ENCODE peak calls at places on chromosomes 5 and 9, in eight cellular contexts. J, E, S, A, Q, R, N and B are unnamed samples. For H3K4me1, the result is how much of the 10 kb centered on the place peaks cover.

GRCh38 chr9:127756233-127756632 is 21.1 kb upstream of the TOR2A start:
- DNase-seq in S (no peak), A (no peak), E (no peak), N (no peak), R (no peak), Q (no peak), J (no peak), B (no peak)

GRCh38 chr5:39464096-39464495 is 39.3 kb upstream of the DAB2 start:
- DNase-seq in E (no peak), J (no peak), A (no peak), N (no peak), R (no peak), S (no peak), Q (no peak), B (no peak)

GRCh38 chr5:37717613-37718431 is 122.0 kb downstream of the GDNF start:
- DNase-seq in A (peak), S (peak), R (peak), J (peak), E (peak), Q (no peak), N (peak), B (no peak)

GRCh38 chr5:17796757-17797398 is 162.6 kb downstream of the TAF11L14 start:
- DNase-seq in N (no peak), S (no peak), Q (no peak), J (no peak), E (no peak), R (no peak), A (no peak), B (no peak)

GRCh38 chr5:55052383-55052931 is 28.4 kb downstream of the GZMK start:
- DNase-seq in J (no peak), N (no peak), A (no peak), E (peak), S (no peak), R (no peak), Q (no peak), B (no peak)

GRCh38 chr5:180027449-180028089 is 44.0 kb downstream of the RNF130 start:
- DNase-seq in A (no peak), J (no peak), S (no peak), Q (no peak), E (no peak), N (no peak), R (no peak), B (no peak)

GRCh38 chr5:38051711-38052508 is 206.4 kb upstream of the EGFLAM start:
- DNase-seq in A (no peak), Q (no peak), S (no peak), R (peak), N (no peak), J (no peak), E (no peak), B (no peak)

GRCh38 chr9:103514767-103515166 is 519.6 kb downstream of the CYLC2 start:
- DNase-seq in A (no peak), E (no peak), N (no peak), S (no peak), J (no peak), R (no peak), Q (no peak), B (no peak)

GRCh38 chr5:66860199-66860975 is 264.2 kb downstream of the MAST4 start:
- DNase-seq in S (no peak), J (no peak), E (no peak), Q (no peak), R (peak), A (no peak), N (no peak), B (no peak)

GRCh38 chr9:95021166-95021886 is 294.8 kb downstream of the AOPEP start:
- DNase-seq in A (no peak), S (no peak), Q (no peak), N (no peak), E (no peak), J (no peak), R (no peak), B (no peak)

GRCh38 chr5:157219491-157220271 is 39.0 kb downstream of the ITK start:
- DNase-seq in S (no peak), E (no peak), N (no peak), R (no peak), Q (no peak), A (no peak), J (no peak), B (peak)

GRCh38 chr9:17246770-17247169 is 111.9 kb downstream of the CNTLN start:
- DNase-seq in E (no peak), S (no peak), N (no peak), Q (no peak), A (no peak), J (no peak), R (peak), B (no peak)

GRCh38 chr9:115058684-115059315 is 59.2 kb downstream of the TNC start:
- DNase-seq in S (no peak), J (no peak), E (peak), R (no peak), A (no peak), N (no peak), Q (peak), B (no peak)

GRCh38 chr9:109918359-109919163 is 138.6 kb downstream of the PALM2AKAP2 start:
- DNase-seq in Q (no peak), N (no peak), E (no peak), J (no peak), A (no peak), R (no peak), S (no peak), B (no peak)

GRCh38 chr5:99320461-99320860 is 391.7 kb upstream of the CHD1 start:
- DNase-seq in S (no peak), N (no peak), A (no peak), J (no peak), Q (no peak), R (peak), E (no peak), B (no peak)

GRCh38 chr5:127002390-127002789 is 28.0 kb downstream of the MARCHF3 start:
- DNase-seq in A (no peak), J (no peak), Q (no peak), N (no peak), E (peak), R (peak), S (no peak), B (no peak)

GRCh38 chr9:76810377-76810957 is 46.2 kb downstream of the PCA3 start:
- DNase-seq in J (peak), N (no peak), Q (no peak), A (peak), R (peak), E (peak), S (peak), B (no peak)

GRCh38 chr9:7216004-7216821 is 458.4 kb downstream of the KDM4C start:
- DNase-seq in R (peak), Q (no peak), N (no peak), E (peak), J (no peak), A (no peak), S (no peak), B (no peak)

GRCh38 chr9:77912895-77913693 is 118.5 kb downstream of the GNAQ start:
- DNase-seq in J (no peak), S (no peak), A (no peak), R (no peak), N (no peak), E (peak), Q (no peak), B (no peak)

GRCh38 chr5:175654346-175654745 is 3.5 kb upstream of the HRH2 start:
- DNase-seq in A (no peak), N (no peak), Q (no peak), S (no peak), R (no peak), J (no peak), E (no peak), B (no peak)

GRCh38 chr9:73807956-73808355 is 656.3 kb downstream of the ANXA1 start:
- DNase-seq in S (no peak), Q (no peak), A (no peak), E (no peak), R (no peak), N (no peak), J (no peak), B (no peak)

GRCh38 chr9:106075991-106076390 is 381.6 kb downstream of the TMEM38B start:
- DNase-seq in J (no peak), S (no peak), R (no peak), Q (no peak), E (peak), N (no peak), A (no peak), B (no peak)

GRCh38 chr5:115850771-115851416 is 9.2 kb downstream of the AP3S1 start:
- DNase-seq in R (no peak), S (no peak), Q (no peak), J (no peak), N (no peak), E (peak), A (no peak), B (no peak)

GRCh38 chr5:133967715-133968056 is 739 bp downstream of the C5orf15 start:
- DNase-seq in S (no peak), J (no peak), R (peak), N (no peak), Q (no peak), E (peak), A (no peak), B (no peak)

GRCh38 chr5:146878471-146879172 is at the start of gene PPP2R2B:
- DNase-seq in Q (peak), E (peak), R (peak), N (peak), A (peak), J (peak), S (peak), B (peak)

GRCh38 chr5:92429642-92430041 is 1046.5 kb upstream of the ARRDC3 start:
- DNase-seq in N (no peak), R (no peak), J (no peak), Q (no peak), S (no peak), E (no peak), A (no peak), B (no peak)

GRCh38 chr9:83955985-83956287 is 24.1 kb downstream of the HNRNPK start:
- DNase-seq in Q (no peak), S (no peak), E (no peak), N (no peak), A (no peak), J (no peak), R (no peak), B (no peak)

GRCh38 chr9:22401671-22402070 is 45.0 kb upstream of the DMRTA1 start:
- DNase-seq in Q (no peak), N (no peak), S (no peak), R (no peak), J (no peak), A (no peak), E (no peak), B (no peak)

GRCh38 chr5:135829681-135830383 is 4.6 kb upstream of the SLC25A48 start:
- DNase-seq in S (peak), R (peak), Q (peak), A (peak), E (peak), N (peak), J (peak), B (peak)

GRCh38 chr5:136147632-136148031 is 15.0 kb downstream of the SMAD5 start:
- DNase-seq in E (no peak), J (no peak), A (no peak), S (no peak), Q (no peak), R (no peak), N (no peak), B (no peak)

GRCh38 chr5:143707797-143708196 is 104.2 kb upstream of the HMHB1 start:
- DNase-seq in N (no peak), A (no peak), E (no peak), Q (no peak), S (no peak), R (no peak), J (no peak), B (no peak)

GRCh38 chr5:65862384-65862783 is 64.0 kb upstream of the ERBIN start:
- DNase-seq in N (no peak), E (peak), R (no peak), J (no peak), Q (no peak), A (no peak), S (no peak), B (no peak)

GRCh38 chr5:117261948-117262606 is 687.5 kb upstream of the SEMA6A start:
- DNase-seq in E (no peak), A (no peak), J (no peak), R (no peak), S (no peak), Q (no peak), N (no peak), B (no peak)

GRCh38 chr5:61933787-61934626 is 372.0 kb upstream of the KIF2A start:
- DNase-seq in J (peak), A (peak), Q (no peak), E (peak), R (peak), N (peak), S (peak), B (no peak)

GRCh38 chr5:177366528-177367322 is 9.0 kb downstream of the RGS14 start:
- DNase-seq in R (peak), J (peak), N (peak), Q (peak), A (peak), S (peak), E (peak), B (no peak)
- H3K4me3 ChIP-seq in R (peak), J (peak), N (peak), Q (peak), A (peak), S (peak), E (peak), B (no peak)

GRCh38 chr5:80245986-80246781 is 9.7 kb downstream of the SERINC5 start:
- DNase-seq in R (peak), Q (no peak), S (no peak), J (no peak), N (no peak), E (peak), A (no peak), B (no peak)
- H3K4me1 ChIP-seq in R (under half), Q (under half), S (under half), J (under half), N (under half), E (under half), A (under half), B (under half)

GRCh38 chr5:160312960-160313734 is 783 bp upstream of the CCNJL start:
- DNase-seq in Q (no peak), E (no peak), A (no peak), N (no peak), S (no peak), R (no peak), J (no peak), B (no peak)
- H3K27ac ChIP-seq in Q (peak), E (no peak), A (no peak), N (peak), S (peak), R (no peak), J (no peak), B (no peak)

GRCh38 chr9:131404987-131405386 is 11.1 kb downstream of the PRRC2B start:
- DNase-seq in A (no peak), R (no peak), Q (no peak), N (no peak), J (no peak), S (no peak), E (no peak), B (no peak)

GRCh38 chr9:131403493-131403773 is 9.5 kb downstream of the PRRC2B start:
- DNase-seq in E (no peak), N (no peak), Q (no peak), J (no peak), S (no peak), A (no peak), R (no peak), B (no peak)

GRCh38 chr9:131402073-131402472 is 8.2 kb downstream of the PRRC2B start:
- DNase-seq in S (no peak), R (no peak), Q (no peak), A (no peak), E (peak), N (no peak), J (no peak), B (no peak)

GRCh38 chr9:131404581-131404980 is 10.7 kb downstream of the PRRC2B start:
- DNase-seq in Q (no peak), S (no peak), R (no peak), N (no peak), E (peak), J (no peak), A (no peak), B (no peak)

GRCh38 chr9:131402738-131403492 is 9.0 kb downstream of the PRRC2B start:
- DNase-seq in A (no peak), N (peak), S (peak), R (no peak), E (peak), J (peak), Q (peak), B (no peak)
- H3K4me3 ChIP-seq in A (no peak), N (peak), S (no peak), R (no peak), E (no peak), J (no peak), Q (peak), B (peak)

GRCh38 chr9:93468763-93469456 is 15.5 kb upstream of the FAM120AOS start:
- DNase-seq in N (no peak), A (peak), Q (no peak), S (peak), E (peak), R (peak), J (no peak), B (no peak)

GRCh38 chr9:93467062-93467416 is 13.7 kb upstream of the FAM120AOS start:
- DNase-seq in J (no peak), Q (no peak), E (no peak), S (no peak), R (no peak), A (no peak), N (no peak), B (no peak)

GRCh38 chr9:93466416-93467061 is 13.2 kb upstream of the FAM120AOS start:
- DNase-seq in A (no peak), J (no peak), E (no peak), S (no peak), Q (no peak), R (no peak), N (no peak), B (no peak)

GRCh38 chr9:93465853-93466252 is 12.5 kb upstream of the FAM120AOS start:
- DNase-seq in A (no peak), N (no peak), Q (no peak), R (no peak), S (no peak), E (no peak), J (peak), B (no peak)

DNA sequence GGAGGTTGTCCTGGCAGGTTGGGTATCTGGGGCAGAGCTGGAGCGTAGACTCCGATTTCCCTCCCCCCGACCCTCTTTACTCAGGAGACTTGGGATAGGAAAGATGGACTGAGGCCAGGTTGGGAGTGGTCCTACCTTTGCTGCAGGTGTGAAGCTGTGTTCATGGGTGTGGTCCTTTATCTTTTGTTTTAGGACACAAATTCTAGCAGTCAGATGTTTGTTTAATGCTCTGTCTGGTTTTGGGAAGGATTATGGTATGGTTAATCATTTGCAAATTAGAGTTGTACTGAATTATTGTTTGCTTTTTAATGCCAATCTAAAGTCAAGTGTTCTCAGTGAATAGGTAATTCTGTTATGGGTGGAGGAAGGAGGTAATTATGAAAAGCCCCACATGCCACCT is 14.1 kb upstream of the FAM120AOS start:
- DNase-seq in Q (no peak), S (no peak), N (no peak), A (no peak), R (no peak), J (no peak), E (no peak), B (no peak)
- H3K4me1 ChIP-seq in Q (under half), S (under half), N (under half), A (under half), R (under half), J (under half), E (under half), B (half or more)

GRCh38 chr5:142390303-142390840 is 65.6 kb upstream of the SPRY4 start:
- DNase-seq in J (no peak), A (no peak), R (no peak), E (no peak), Q (no peak), S (no peak), N (no peak), B (no peak)
- H3K27ac ChIP-seq in J (no peak), A (no peak), R (peak), E (peak), Q (no peak), S (peak), N (no peak), B (no peak)

DNA sequence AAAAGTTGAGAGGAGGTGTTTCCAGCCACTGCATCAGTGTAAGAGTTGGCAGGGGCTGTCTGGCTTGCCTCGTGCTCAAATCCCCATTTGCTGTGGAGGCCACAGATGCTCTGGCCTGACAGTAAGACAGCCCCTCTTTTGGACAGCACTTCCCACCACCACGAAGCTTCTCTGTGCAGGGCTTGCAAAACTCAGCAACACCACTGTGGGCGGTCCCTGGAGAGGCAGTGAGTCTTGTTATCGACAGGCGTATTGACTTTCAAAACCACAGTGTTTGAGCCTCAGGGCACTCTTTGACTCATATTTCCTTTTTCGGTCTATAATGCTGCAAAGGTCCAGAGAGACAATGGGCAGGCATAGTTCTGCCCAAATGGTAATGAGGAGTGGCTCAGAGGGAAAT is 539.5 kb downstream of the EBF1 start:
- DNase-seq in J (no peak), N (peak), S (peak), Q (no peak), A (no peak), E (no peak), R (no peak), B (peak)
- H3K4me3 ChIP-seq in J (no peak), N (no peak), S (no peak), Q (no peak), A (no peak), E (no peak), R (no peak), B (no peak)

DNA sequence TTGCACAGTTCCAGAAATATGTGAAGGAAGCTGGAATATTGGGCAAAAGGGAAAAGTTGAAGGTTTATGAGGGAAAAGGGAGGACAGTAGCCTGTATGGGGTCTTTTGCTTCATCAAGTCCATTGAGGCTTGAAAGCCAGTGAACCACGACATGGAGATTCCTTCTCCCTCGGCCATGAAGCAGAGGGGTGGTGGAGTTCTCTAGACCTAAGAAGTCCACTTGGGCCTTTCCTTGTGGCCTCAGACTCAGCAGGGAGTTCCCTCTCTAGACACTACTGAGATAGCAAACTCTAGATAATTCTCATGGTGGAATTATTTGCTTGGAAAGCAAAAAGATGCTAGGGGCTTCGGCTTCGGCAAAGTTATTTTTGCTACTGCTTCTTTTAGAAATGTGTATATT is 78.5 kb downstream of the FOXD1 start:
- DNase-seq in E (no peak), A (no peak), S (no peak), Q (no peak), N (no peak), R (no peak), J (no peak), B (no peak)
- H3K4me1 ChIP-seq in E (under half), A (under half), S (under half), Q (under half), N (under half), R (under half), J (under half), B (under half)